ENCODE peak calls at places on chromosomes 12 and 14, in nine cellular contexts. V is uterus; B is transverse colon; L is Peyer's patch; Z is CD4-positive, alpha-beta memory T cell; Y is GM23248; A is CD4-positive, CD25-positive, alpha-beta regulatory T cell; U is mesenchymal stem cell; H is testis. D is an unnamed sample. For H3K36me3, the result is how much of the 10 kb centered on the place peaks cover.

GRCh38 chr12:4355843-4356327 is 23.6 kb downstream of the FGF23 start:
- DNase-seq in V (no peak), H (peak), Z (no peak), Y (peak), L (peak), U (peak), B (peak), A (peak), D (no peak)

GRCh38 chr14:90534091-90534837 is 137.4 kb downstream of the CALM1 start:
- DNase-seq in V (no peak), L (no peak), Z (no peak), Y (peak), H (peak), B (no peak), U (peak), A (no peak), D (no peak)

GRCh38 chr12:128639089-128639488 is 184.7 kb downstream of the SLC15A4 start:
- DNase-seq in Z (no peak), B (no peak), V (no peak), A (no peak), L (no peak), Y (no peak), H (no peak), U (no peak), D (no peak)

GRCh38 chr12:112121780-112122565 is 3.4 kb upstream of the TRAFD1 start:
- DNase-seq in A (no peak), H (peak), Y (peak), U (peak), B (peak), V (peak), L (peak), Z (no peak), D (peak)

GRCh38 chr12:11834104-11834812 is 184.8 kb downstream of the ETV6 start:
- DNase-seq in H (no peak), L (no peak), Z (no peak), A (no peak), B (no peak), V (no peak), Y (peak), U (peak), D (no peak)

GRCh38 chr14:23408307-23408630 is 196 bp upstream of the MYH6 start:
- DNase-seq in L (no peak), Z (no peak), B (no peak), H (no peak), U (no peak), Y (no peak), V (no peak), A (no peak), D (no peak)

GRCh38 chr12:85951823-85952222 is 77.7 kb downstream of the NTS start:
- DNase-seq in H (no peak), V (no peak), A (no peak), B (no peak), U (peak), Y (peak), Z (no peak), L (no peak), D (no peak)

GRCh38 chr12:4450551-4451112 is 5.0 kb upstream of the FGF6 start:
- DNase-seq in V (no peak), Y (no peak), A (no peak), Z (no peak), L (no peak), U (no peak), H (no peak), B (no peak), D (no peak)

GRCh38 chr14:71688576-71688975 is 243.7 kb upstream of the RGS6 start:
- DNase-seq in U (no peak), Z (no peak), B (no peak), A (no peak), V (no peak), H (no peak), Y (peak), L (no peak), D (no peak)

GRCh38 chr14:100187247-100187833 is 27.9 kb upstream of the DEGS2 start:
- DNase-seq in V (no peak), Z (no peak), U (no peak), B (peak), H (no peak), L (peak), A (no peak), Y (no peak), D (no peak)

GRCh38 chr14:68663385-68664076 is 129.3 kb downstream of the ZFP36L1 start:
- DNase-seq in Z (no peak), L (no peak), U (no peak), A (peak), Y (peak), B (no peak), H (no peak), V (peak), D (no peak)

GRCh38 chr12:106074706-106075392 is 63.9 kb downstream of the NUAK1 start:
- DNase-seq in Y (no peak), U (peak), L (no peak), Z (no peak), H (no peak), V (no peak), A (no peak), B (no peak), D (peak)

DNA sequence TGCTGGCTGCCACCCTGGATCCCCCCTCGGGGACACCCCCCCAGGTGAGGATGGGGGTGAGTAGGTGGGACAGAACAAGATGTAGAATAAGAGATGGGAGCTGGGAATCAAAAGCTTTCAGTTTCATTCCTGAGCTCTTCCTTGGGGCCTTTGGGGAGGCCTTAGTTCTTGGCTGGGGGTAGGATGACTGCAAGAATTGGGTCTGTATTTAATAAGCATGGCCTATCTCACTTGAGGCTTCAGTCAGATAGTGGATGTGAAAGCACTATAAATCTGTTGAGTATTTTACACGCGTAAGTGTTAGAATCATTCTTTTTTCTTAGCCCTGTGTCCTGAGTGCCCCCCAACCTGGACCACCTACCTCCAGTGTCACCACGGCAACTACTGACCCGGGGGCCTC is 4.6 kb downstream of the MBD6 start:
- DNase-seq in L (no peak), Y (no peak), H (no peak), V (no peak), A (no peak), B (no peak), Z (no peak), U (no peak), D (no peak)
- H3K36me3 ChIP-seq in L (half or more), Y (under half), H (under half), V (under half), A (half or more), B (under half), Z (half or more), U (half or more), D (under half)

GRCh38 chr14:92143962-92144361 is 22.2 kb downstream of the CPSF2 start:
- DNase-seq in H (no peak), U (no peak), L (no peak), Z (no peak), B (no peak), Y (no peak), A (no peak), V (no peak), D (no peak)
- H3K36me3 ChIP-seq in H (under half), U (half or more), L (half or more), Z (under half), B (under half), Y (half or more), A (half or more), V (under half), D (under half)

GRCh38 chr14:28381656-28382055 is 384.9 kb upstream of the FOXG1 start:
- DNase-seq in H (no peak), U (no peak), V (no peak), L (no peak), Y (no peak), B (no peak), Z (no peak), A (no peak), D (no peak)

GRCh38 chr14:28382460-28383220 is 383.9 kb upstream of the FOXG1 start:
- DNase-seq in Y (no peak), Z (no peak), B (no peak), V (no peak), L (no peak), A (no peak), U (peak), H (no peak), D (no peak)
- H3K36me3 ChIP-seq in Y (under half), Z (under half), B (under half), V (under half), L (under half), A (under half), U (under half), H (under half), D (under half)

DNA sequence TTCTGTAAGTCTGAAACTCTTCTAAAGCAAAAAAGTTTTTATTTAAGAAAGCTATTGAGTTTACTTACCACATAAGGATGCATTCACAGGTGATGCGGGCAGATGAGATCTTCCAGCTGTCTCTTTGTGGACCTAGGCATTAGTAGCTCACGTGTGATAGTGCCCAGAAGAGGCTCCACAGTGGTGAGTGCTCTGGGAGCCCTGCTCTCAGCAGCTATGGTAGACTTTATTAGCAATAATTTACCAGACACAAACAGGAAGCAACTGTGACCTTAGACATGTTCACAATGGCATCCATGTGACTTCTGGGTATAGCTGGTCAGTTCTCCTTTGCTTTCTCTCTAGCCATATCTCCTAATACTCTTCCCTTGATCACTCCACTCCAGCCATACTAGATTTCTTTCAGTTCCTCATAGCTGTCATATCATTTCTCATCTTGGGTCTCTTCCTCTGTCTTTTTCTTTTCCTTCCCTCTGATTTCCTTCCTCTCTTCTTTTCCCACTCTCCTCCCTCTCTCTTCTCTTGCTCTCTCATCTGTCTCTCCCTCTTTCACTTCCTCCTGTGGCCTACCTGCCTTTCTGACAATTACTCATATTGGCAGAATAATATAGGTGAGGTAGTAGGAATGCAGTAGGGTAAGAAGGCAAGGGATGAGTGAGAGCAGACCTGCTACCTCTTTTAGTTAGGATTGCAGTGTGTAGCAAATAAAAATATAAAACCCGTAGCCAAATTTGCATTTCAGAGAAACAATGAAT is 75.2 kb upstream of the SCAF11 start:
- DNase-seq in A (no peak), Y (no peak), Z (no peak), V (no peak), U (no peak), L (no peak), H (no peak), B (no peak), D (no peak)
- H3K36me3 ChIP-seq in A (under half), Y (under half), Z (under half), V (under half), U (under half), L (under half), H (under half), B (under half), D (under half)

GRCh38 chr12:57145460-57146059 is 1.9 kb downstream of the LRP1-AS start:
- DNase-seq in V (peak), H (no peak), L (no peak), Y (peak), A (no peak), B (no peak), U (no peak), Z (no peak), D (no peak)
- H3K36me3 ChIP-seq in V (under half), H (under half), L (half or more), Y (half or more), A (under half), B (under half), U (half or more), Z (under half), D (under half)

DNA sequence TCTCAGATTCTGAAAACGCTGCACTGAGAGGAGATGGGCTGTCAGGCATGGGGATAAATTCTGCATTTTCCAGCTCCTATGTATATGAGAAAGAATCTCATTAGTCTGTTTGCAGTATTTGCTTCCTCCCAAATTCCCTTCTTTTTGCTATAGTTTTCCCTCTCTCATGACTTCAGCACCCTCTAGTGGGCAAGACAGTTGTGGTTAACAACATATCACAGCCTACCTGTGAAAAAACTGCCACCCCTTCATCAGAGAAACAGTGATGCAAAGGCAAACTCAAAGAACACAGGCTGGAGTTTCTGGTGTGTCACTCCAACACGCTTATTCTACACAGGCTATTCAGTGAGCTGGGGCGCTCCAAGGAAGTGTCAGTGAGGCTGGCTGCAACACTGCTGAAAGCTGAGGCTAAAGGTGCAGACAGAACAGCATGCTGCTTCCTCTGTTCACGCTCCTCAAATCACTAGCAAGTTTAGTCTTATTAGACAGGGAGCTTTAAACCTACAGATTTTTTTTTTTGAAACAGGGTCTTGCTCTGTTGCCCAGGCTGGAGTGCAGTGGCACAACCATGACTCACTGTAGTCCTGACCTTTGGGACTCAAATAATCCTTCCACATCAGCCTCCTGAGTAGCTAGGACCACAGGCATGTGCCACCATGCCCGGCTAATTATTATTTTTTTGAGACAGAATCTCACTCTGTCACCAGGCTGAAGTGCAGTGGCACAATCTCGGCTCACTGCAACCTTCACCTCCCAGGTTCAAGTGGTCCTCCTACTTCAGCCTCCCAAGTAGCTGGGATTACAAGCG is 19.3 kb downstream of the ZC2HC1C start:
- DNase-seq in Z (peak), V (no peak), H (peak), Y (peak), A (peak), B (peak), U (peak), L (peak), D (peak)
- H3K36me3 ChIP-seq in Z (under half), V (under half), H (under half), Y (half or more), A (half or more), B (under half), U (half or more), L (half or more), D (under half)

DNA sequence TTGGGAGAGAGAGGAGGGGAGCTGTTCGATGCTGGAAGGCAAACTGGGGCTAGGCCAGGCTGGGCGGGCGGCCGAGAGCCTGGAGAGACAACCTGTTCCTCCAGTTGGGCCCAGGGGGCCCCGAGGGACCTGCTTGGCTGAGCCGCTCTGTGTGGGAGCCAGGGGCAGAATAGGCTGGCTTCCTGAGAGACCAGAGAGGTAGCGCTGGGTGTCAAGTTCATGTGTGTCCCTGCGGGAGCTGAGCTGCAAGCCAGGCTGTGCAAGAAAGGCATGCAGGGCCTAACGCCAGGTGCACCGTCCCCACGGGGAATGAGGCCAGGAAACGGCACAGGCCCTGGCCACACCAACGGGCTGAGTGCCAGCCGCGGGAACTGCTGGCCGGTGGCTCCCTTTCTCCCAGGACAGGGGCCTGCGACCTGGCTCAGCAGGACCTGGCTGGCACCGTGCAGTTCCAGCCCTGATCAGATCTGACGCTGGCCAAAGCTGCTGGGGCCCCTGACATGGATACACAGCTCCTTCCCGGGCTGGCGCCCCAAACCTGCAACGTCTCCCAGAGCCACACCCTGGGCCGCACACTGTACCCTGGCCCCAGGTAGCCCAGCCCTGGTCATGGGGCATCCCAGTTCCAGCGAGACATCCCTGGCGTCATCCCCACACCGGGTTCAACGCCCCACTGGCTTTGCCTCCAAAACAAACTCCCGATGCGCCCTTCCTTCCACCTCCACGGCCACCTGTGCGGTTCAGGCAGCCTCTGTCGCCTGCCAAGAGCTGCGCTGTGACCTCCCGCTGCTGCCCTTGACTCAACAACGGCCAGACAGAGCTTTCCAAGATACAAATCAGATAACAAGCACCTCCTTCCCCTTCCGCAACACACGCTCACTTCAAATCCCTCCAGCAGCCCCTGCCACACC is 65.0 kb downstream of the RFLNA start:
- DNase-seq in U (no peak), L (peak), Y (no peak), B (peak), A (no peak), Z (no peak), V (peak), H (peak), D (peak)
- H3K36me3 ChIP-seq in U (under half), L (half or more), Y (under half), B (under half), A (half or more), Z (under half), V (under half), H (under half), D (under half)